ENCODE peak calls at places on chromosome 14, in ten cellular contexts. One of them, this sample, is unnamed.

GRCh38 chr14:24694680-24695079 is 60.7 kb upstream of the GZMB start:
- DNase-seq in aorta: no peak
- DNase-seq in suprapubic skin: no peak
- DNase-seq in sigmoid colon: no peak
- DNase-seq in left ventricle myocardium inferior: no peak
- DNase-seq in tibial artery: no peak
- DNase-seq in H7: no peak
- DNase-seq in transverse colon: no peak
- DNase-seq in mammary epithelial cell: no peak
- DNase-seq in small intestine: no peak
- DNase-seq in this sample: no peak

GRCh38 chr14:26531894-26532293 is 65.9 kb downstream of the NOVA1 start:
- DNase-seq in aorta: no peak
- DNase-seq in suprapubic skin: no peak
- DNase-seq in sigmoid colon: no peak
- DNase-seq in left ventricle myocardium inferior: no peak
- DNase-seq in tibial artery: no peak
- DNase-seq in H7: no peak
- DNase-seq in transverse colon: no peak
- DNase-seq in mammary epithelial cell: peak; percentile 0
- DNase-seq in small intestine: no peak
- DNase-seq in this sample: no peak

GRCh38 chr14:101894365-101895113 is 69.8 kb upstream of the DYNC1H1 start:
- DNase-seq in aorta: no peak
- DNase-seq in suprapubic skin: no peak
- DNase-seq in sigmoid colon: no peak
- DNase-seq in left ventricle myocardium inferior: no peak
- DNase-seq in tibial artery: no peak
- DNase-seq in H7: no peak
- DNase-seq in transverse colon: peak; percentile 5
- DNase-seq in mammary epithelial cell: no peak
- DNase-seq in small intestine: peak; percentile 38
- DNase-seq in this sample: no peak

GRCh38 chr14:102493096-102493495 is 16.5 kb downstream of the ANKRD9 start:
- DNase-seq in aorta: peak; percentile 55
- DNase-seq in suprapubic skin: no peak
- DNase-seq in sigmoid colon: no peak
- DNase-seq in left ventricle myocardium inferior: no peak
- DNase-seq in tibial artery: peak; percentile 59
- DNase-seq in H7: no peak
- DNase-seq in transverse colon: no peak
- DNase-seq in mammary epithelial cell: no peak
- DNase-seq in small intestine: no peak
- DNase-seq in this sample: no peak

GRCh38 chr14:61476737-61477410 is 155.5 kb downstream of the PRKCH start:
- DNase-seq in aorta: no peak
- DNase-seq in suprapubic skin: no peak
- DNase-seq in sigmoid colon: peak; percentile 76
- DNase-seq in left ventricle myocardium inferior: no peak
- DNase-seq in tibial artery: peak; percentile 73
- DNase-seq in H7: no peak
- DNase-seq in transverse colon: peak; percentile 48
- DNase-seq in mammary epithelial cell: peak; percentile 90
- DNase-seq in small intestine: peak; percentile 67
- DNase-seq in this sample: no peak

GRCh38 chr14:61217516-61217915 is 63.6 kb downstream of the TMEM30B start:
- DNase-seq in aorta: no peak
- DNase-seq in suprapubic skin: no peak
- DNase-seq in sigmoid colon: no peak
- DNase-seq in left ventricle myocardium inferior: no peak
- DNase-seq in tibial artery: no peak
- DNase-seq in H7: no peak
- DNase-seq in transverse colon: no peak
- DNase-seq in mammary epithelial cell: no peak
- DNase-seq in small intestine: no peak
- DNase-seq in this sample: no peak

GRCh38 chr14:101191086-101191881 is 287.8 kb upstream of the RTL1 start:
- DNase-seq in aorta: no peak
- DNase-seq in suprapubic skin: no peak
- DNase-seq in sigmoid colon: peak; percentile 53
- DNase-seq in left ventricle myocardium inferior: no peak
- DNase-seq in tibial artery: no peak
- DNase-seq in H7: no peak
- DNase-seq in transverse colon: no peak
- DNase-seq in mammary epithelial cell: no peak
- DNase-seq in small intestine: no peak
- DNase-seq in this sample: no peak

GRCh38 chr14:79809849-79810612 is 401.3 kb downstream of the DIO2 start:
- DNase-seq in aorta: no peak
- DNase-seq in suprapubic skin: no peak
- DNase-seq in sigmoid colon: no peak
- DNase-seq in left ventricle myocardium inferior: no peak
- DNase-seq in tibial artery: no peak
- DNase-seq in H7: peak; percentile 25
- DNase-seq in transverse colon: peak; percentile 11
- DNase-seq in mammary epithelial cell: no peak
- DNase-seq in small intestine: peak; percentile 23
- DNase-seq in this sample: no peak

GRCh38 chr14:94780536-94781404 is 10.9 kb upstream of the GSC start:
- DNase-seq in aorta: no peak
- DNase-seq in suprapubic skin: peak; percentile 48
- DNase-seq in sigmoid colon: no peak
- DNase-seq in left ventricle myocardium inferior: no peak
- DNase-seq in tibial artery: no peak
- DNase-seq in H7: peak; percentile 60
- DNase-seq in transverse colon: no peak
- DNase-seq in mammary epithelial cell: no peak
- DNase-seq in small intestine: no peak
- DNase-seq in this sample: no peak

GRCh38 chr14:92633274-92633616 is 115.2 kb downstream of the LGMN start:
- DNase-seq in aorta: no peak
- DNase-seq in suprapubic skin: no peak
- DNase-seq in sigmoid colon: peak; percentile 76
- DNase-seq in left ventricle myocardium inferior: no peak
- DNase-seq in tibial artery: no peak
- DNase-seq in H7: peak; percentile 16
- DNase-seq in transverse colon: no peak
- DNase-seq in mammary epithelial cell: no peak
- DNase-seq in small intestine: no peak
- DNase-seq in this sample: no peak

GRCh38 chr14:50100824-50101223 is 15.5 kb downstream of the VCPKMT start:
- DNase-seq in aorta: no peak
- DNase-seq in suprapubic skin: no peak
- DNase-seq in sigmoid colon: no peak
- DNase-seq in left ventricle myocardium inferior: no peak
- DNase-seq in tibial artery: no peak
- DNase-seq in H7: no peak
- DNase-seq in transverse colon: no peak
- DNase-seq in mammary epithelial cell: no peak
- DNase-seq in small intestine: peak; percentile 69
- DNase-seq in this sample: no peak

GRCh38 chr14:73428354-73428824 is 30.0 kb downstream of the NUMB start:
- DNase-seq in aorta: no peak
- DNase-seq in suprapubic skin: no peak
- DNase-seq in sigmoid colon: no peak
- DNase-seq in left ventricle myocardium inferior: no peak
- DNase-seq in tibial artery: no peak
- DNase-seq in H7: no peak
- DNase-seq in transverse colon: no peak
- DNase-seq in mammary epithelial cell: no peak
- DNase-seq in small intestine: peak; percentile 46
- DNase-seq in this sample: no peak

GRCh38 chr14:83120187-83120586 is 1586.5 kb upstream of the SEL1L start:
- DNase-seq in aorta: no peak
- DNase-seq in suprapubic skin: no peak
- DNase-seq in sigmoid colon: no peak
- DNase-seq in left ventricle myocardium inferior: no peak
- DNase-seq in tibial artery: no peak
- DNase-seq in H7: no peak
- DNase-seq in transverse colon: no peak
- DNase-seq in mammary epithelial cell: peak; percentile 0
- DNase-seq in small intestine: no peak
- DNase-seq in this sample: no peak

GRCh38 chr14:51818748-51819386 is 41.5 kb upstream of the GNG2 start:
- DNase-seq in aorta: no peak
- DNase-seq in suprapubic skin: no peak
- DNase-seq in sigmoid colon: no peak
- DNase-seq in left ventricle myocardium inferior: no peak
- DNase-seq in tibial artery: no peak
- DNase-seq in H7: no peak
- DNase-seq in transverse colon: no peak
- DNase-seq in mammary epithelial cell: no peak
- DNase-seq in small intestine: no peak
- DNase-seq in this sample: no peak

GRCh38 chr14:87492556-87492955 is 500.4 kb downstream of the GALC start:
- DNase-seq in aorta: no peak
- DNase-seq in suprapubic skin: no peak
- DNase-seq in sigmoid colon: no peak
- DNase-seq in left ventricle myocardium inferior: no peak
- DNase-seq in tibial artery: no peak
- DNase-seq in H7: no peak
- DNase-seq in transverse colon: no peak
- DNase-seq in mammary epithelial cell: no peak
- DNase-seq in small intestine: no peak
- DNase-seq in this sample: no peak

GRCh38 chr14:99156814-99157213 is 115.2 kb downstream of the BCL11B start:
- DNase-seq in aorta: no peak
- DNase-seq in suprapubic skin: no peak
- DNase-seq in sigmoid colon: no peak
- DNase-seq in left ventricle myocardium inferior: no peak
- DNase-seq in tibial artery: no peak
- DNase-seq in H7: peak; percentile 10
- DNase-seq in transverse colon: no peak
- DNase-seq in mammary epithelial cell: no peak
- DNase-seq in small intestine: no peak
- DNase-seq in this sample: no peak
- H3K36me3 ChIP-seq in aorta: no peaks in the 10 kb centered on the region
- H3K36me3 ChIP-seq in suprapubic skin: no peaks in the 10 kb centered on the region
- H3K36me3 ChIP-seq in sigmoid colon: no peaks in the 10 kb centered on the region
- H3K36me3 ChIP-seq in left ventricle myocardium inferior: no peaks in the 10 kb centered on the region
- H3K36me3 ChIP-seq in tibial artery: no peaks in the 10 kb centered on the region
- H3K36me3 ChIP-seq in H7: no peaks in the 10 kb centered on the region
- H3K36me3 ChIP-seq in transverse colon: no peaks in the 10 kb centered on the region
- H3K36me3 ChIP-seq in mammary epithelial cell: no peaks in the 10 kb centered on the region
- H3K36me3 ChIP-seq in small intestine: no peaks in the 10 kb centered on the region
- H3K36me3 ChIP-seq in this sample: no peaks in the 10 kb centered on the region

GRCh38 chr14:97976861-97977260 is 1179.7 kb downstream of the VRK1 start:
- DNase-seq in aorta: no peak
- DNase-seq in suprapubic skin: peak; percentile 81
- DNase-seq in sigmoid colon: no peak
- DNase-seq in left ventricle myocardium inferior: peak; percentile 27
- DNase-seq in tibial artery: no peak
- DNase-seq in H7: no peak
- DNase-seq in transverse colon: peak; percentile 70
- DNase-seq in mammary epithelial cell: no peak
- DNase-seq in small intestine: peak; percentile 89
- DNase-seq in this sample: peak; percentile 9
- H3K4me3 ChIP-seq in aorta: peak overlapping the region; percentile 46
- H3K4me3 ChIP-seq in suprapubic skin: peak overlapping the region; percentile 38
- H3K4me3 ChIP-seq in sigmoid colon: no peak overlapping the region
- H3K4me3 ChIP-seq in left ventricle myocardium inferior: peak overlapping the region; percentile 65
- H3K4me3 ChIP-seq in tibial artery: peak overlapping the region; percentile 60
- H3K4me3 ChIP-seq in H7: no peak overlapping the region
- H3K4me3 ChIP-seq in transverse colon: peak overlapping the region; percentile 44
- H3K4me3 ChIP-seq in mammary epithelial cell: no peak overlapping the region
- H3K4me3 ChIP-seq in small intestine: peak overlapping the region; percentile 4
- H3K4me3 ChIP-seq in this sample: no peak overlapping the region

DNA sequence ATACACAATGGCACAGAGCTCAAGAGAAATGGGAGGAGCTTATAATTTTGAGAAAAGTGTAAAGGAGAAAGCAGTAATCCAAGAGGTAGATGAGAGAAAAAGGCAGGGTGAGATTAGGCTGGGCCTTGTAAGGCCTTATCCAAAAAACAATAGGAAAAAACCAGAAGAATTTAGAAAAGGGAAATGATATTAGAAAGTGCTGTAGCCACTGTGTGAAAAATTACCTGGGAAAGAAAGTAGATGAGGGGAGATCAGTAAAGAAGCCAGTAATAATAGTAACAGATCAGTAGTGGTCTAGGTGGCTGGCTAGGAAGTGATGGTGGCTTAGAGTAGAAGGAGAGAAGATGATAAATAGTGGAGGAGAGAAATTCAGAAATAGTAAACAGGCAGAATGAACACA is 66.3 kb upstream of the CFL2 start:
- DNase-seq in aorta: no peak
- DNase-seq in suprapubic skin: no peak
- DNase-seq in sigmoid colon: no peak
- DNase-seq in left ventricle myocardium inferior: no peak
- DNase-seq in tibial artery: no peak
- DNase-seq in H7: no peak
- DNase-seq in transverse colon: no peak
- DNase-seq in mammary epithelial cell: no peak
- DNase-seq in small intestine: no peak
- DNase-seq in this sample: no peak
- H3K36me3 ChIP-seq in aorta: peaks cover 1% of the 10 kb centered on the region
- H3K36me3 ChIP-seq in suprapubic skin: peaks cover 66% of the 10 kb centered on the region
- H3K36me3 ChIP-seq in sigmoid colon: no peaks in the 10 kb centered on the region
- H3K36me3 ChIP-seq in left ventricle myocardium inferior: peaks cover 69% of the 10 kb centered on the region
- H3K36me3 ChIP-seq in tibial artery: peaks cover 64% of the 10 kb centered on the region
- H3K36me3 ChIP-seq in H7: peaks cover 2% of the 10 kb centered on the region
- H3K36me3 ChIP-seq in transverse colon: no peaks in the 10 kb centered on the region
- H3K36me3 ChIP-seq in mammary epithelial cell: peaks cover 29% of the 10 kb centered on the region
- H3K36me3 ChIP-seq in small intestine: peaks cover 5% of the 10 kb centered on the region
- H3K36me3 ChIP-seq in this sample: peaks cover 42% of the 10 kb centered on the region

GRCh38 chr14:103576371-103577024 is 13.7 kb downstream of the COA8 start:
- DNase-seq in aorta: peak; percentile 94
- DNase-seq in suprapubic skin: peak; percentile 93
- DNase-seq in sigmoid colon: peak; percentile 97
- DNase-seq in left ventricle myocardium inferior: peak; percentile 87
- DNase-seq in tibial artery: peak; percentile 94
- DNase-seq in H7: peak; percentile 77
- DNase-seq in transverse colon: peak; percentile 95
- DNase-seq in mammary epithelial cell: peak; percentile 83
- DNase-seq in small intestine: peak; percentile 96
- DNase-seq in this sample: peak; percentile 96

GRCh38 chr14:103578401-103579075 is 15.8 kb downstream of the COA8 start:
- DNase-seq in aorta: no peak
- DNase-seq in suprapubic skin: no peak
- DNase-seq in sigmoid colon: no peak
- DNase-seq in left ventricle myocardium inferior: no peak
- DNase-seq in tibial artery: no peak
- DNase-seq in H7: no peak
- DNase-seq in transverse colon: no peak
- DNase-seq in mammary epithelial cell: no peak
- DNase-seq in small intestine: no peak
- DNase-seq in this sample: no peak

GRCh38 chr14:103569436-103569835 is 6.7 kb downstream of the COA8 start:
- DNase-seq in aorta: no peak
- DNase-seq in suprapubic skin: no peak
- DNase-seq in sigmoid colon: no peak
- DNase-seq in left ventricle myocardium inferior: no peak
- DNase-seq in tibial artery: no peak
- DNase-seq in H7: no peak
- DNase-seq in transverse colon: no peak
- DNase-seq in mammary epithelial cell: no peak
- DNase-seq in small intestine: no peak
- DNase-seq in this sample: no peak

GRCh38 chr14:103574104-103574503 is 11.3 kb downstream of the COA8 start:
- DNase-seq in aorta: no peak
- DNase-seq in suprapubic skin: no peak
- DNase-seq in sigmoid colon: no peak
- DNase-seq in left ventricle myocardium inferior: no peak
- DNase-seq in tibial artery: no peak
- DNase-seq in H7: no peak
- DNase-seq in transverse colon: no peak
- DNase-seq in mammary epithelial cell: no peak
- DNase-seq in small intestine: no peak
- DNase-seq in this sample: no peak

GRCh38 chr14:103574707-103575285 is 12.0 kb downstream of the COA8 start:
- DNase-seq in aorta: no peak
- DNase-seq in suprapubic skin: no peak
- DNase-seq in sigmoid colon: no peak
- DNase-seq in left ventricle myocardium inferior: no peak
- DNase-seq in tibial artery: no peak
- DNase-seq in H7: no peak
- DNase-seq in transverse colon: no peak
- DNase-seq in mammary epithelial cell: no peak
- DNase-seq in small intestine: no peak
- DNase-seq in this sample: no peak
- H3K4me3 ChIP-seq in aorta: no peak overlapping the region
- H3K4me3 ChIP-seq in suprapubic skin: no peak overlapping the region
- H3K4me3 ChIP-seq in sigmoid colon: no peak overlapping the region
- H3K4me3 ChIP-seq in left ventricle myocardium inferior: no peak overlapping the region
- H3K4me3 ChIP-seq in tibial artery: no peak overlapping the region
- H3K4me3 ChIP-seq in H7: no peak overlapping the region
- H3K4me3 ChIP-seq in transverse colon: no peak overlapping the region
- H3K4me3 ChIP-seq in mammary epithelial cell: no peak overlapping the region
- H3K4me3 ChIP-seq in small intestine: no peak overlapping the region
- H3K4me3 ChIP-seq in this sample: no peak overlapping the region

This sample was measured in MG63.